ENCODE peak calls at places on chromosomes 7 and 10, in five cellular contexts. Z is MM.1S, R is HFF-Myc, V is RWPE1, Y is AG04449. O is an unnamed sample.

GRCh38 chr7:28112883-28113540 is 67.6 kb downstream of the JAZF1 start:
- DNase-seq in Z (no peak), Y (no peak), V (peak), R (no peak), O (no peak)

GRCh38 chr10:69636626-69637550 is 6.8 kb downstream of the FAM241B start:
- DNase-seq in R (no peak), V (peak), Y (no peak), Z (peak), O (peak)

GRCh38 chr7:30635798-30636197 is 41.1 kb downstream of the GARS1 start:
- DNase-seq in R (no peak), Y (no peak), Z (no peak), V (no peak), O (no peak)

GRCh38 chr10:21649441-21649872 is 115.4 kb downstream of the MLLT10 start:
- DNase-seq in R (no peak), Z (no peak), V (no peak), Y (no peak), O (no peak)

GRCh38 chr7:25255603-25256320 is 27.5 kb upstream of the NPVF start:
- DNase-seq in Z (no peak), R (no peak), V (no peak), Y (no peak), O (no peak)

GRCh38 chr7:36456135-36456534 is 66.5 kb downstream of the ANLN start:
- DNase-seq in Y (no peak), V (no peak), R (no peak), Z (no peak), O (no peak)

GRCh38 chr7:42232275-42232674 is 4.7 kb downstream of the GLI3 start:
- DNase-seq in Z (no peak), R (no peak), Y (no peak), V (peak), O (no peak)

GRCh38 chr7:143390773-143391114 is 9.6 kb downstream of the ZYX start:
- DNase-seq in Y (no peak), R (no peak), V (no peak), Z (no peak), O (no peak)

GRCh38 chr10:98374176-98374969 is 40.6 kb downstream of the PYROXD2 start:
- DNase-seq in Z (no peak), V (peak), R (peak), Y (peak), O (no peak)

GRCh38 chr7:150848561-150849115 is 3.7 kb upstream of the AOC1 start:
- DNase-seq in V (no peak), R (no peak), Y (no peak), Z (no peak), O (no peak)

GRCh38 chr7:108586274-108586710 is 16.6 kb downstream of the DNAJB9 start:
- DNase-seq in Z (no peak), V (no peak), R (no peak), Y (no peak), O (no peak)

GRCh38 chr7:43942997-43943701 is 16.9 kb downstream of the UBE2D4 start:
- DNase-seq in Z (no peak), R (no peak), V (no peak), Y (no peak), O (no peak)

GRCh38 chr7:611281-611810 is 91.7 kb upstream of the PDGFA start:
- DNase-seq in Y (no peak), V (no peak), Z (no peak), R (peak), O (no peak)

GRCh38 chr7:50610521-50611277 is 45.5 kb upstream of the DDC start:
- DNase-seq in Y (no peak), V (peak), Z (no peak), R (peak), O (no peak)

GRCh38 chr10:110481948-110482347 is 15.8 kb upstream of the DUSP5 start:
- DNase-seq in R (no peak), V (no peak), Z (no peak), Y (no peak), O (no peak)

GRCh38 chr10:44506386-44506785 is 121.5 kb upstream of the CXCL12 start:
- DNase-seq in V (no peak), Y (no peak), R (no peak), Z (no peak), O (no peak)

GRCh38 chr10:80191589-80192270 is 13.6 kb downstream of the ANXA11 start:
- DNase-seq in R (no peak), Y (no peak), V (peak), Z (peak), O (no peak)

GRCh38 chr7:125127304-125127703 is 197.7 kb upstream of the POT1 start:
- DNase-seq in V (no peak), Z (no peak), R (no peak), Y (no peak), O (no peak)

GRCh38 chr10:35523670-35524225 is 81.4 kb upstream of the GJD4 start:
- DNase-seq in Z (no peak), V (no peak), R (no peak), Y (no peak), O (no peak)

DNA sequence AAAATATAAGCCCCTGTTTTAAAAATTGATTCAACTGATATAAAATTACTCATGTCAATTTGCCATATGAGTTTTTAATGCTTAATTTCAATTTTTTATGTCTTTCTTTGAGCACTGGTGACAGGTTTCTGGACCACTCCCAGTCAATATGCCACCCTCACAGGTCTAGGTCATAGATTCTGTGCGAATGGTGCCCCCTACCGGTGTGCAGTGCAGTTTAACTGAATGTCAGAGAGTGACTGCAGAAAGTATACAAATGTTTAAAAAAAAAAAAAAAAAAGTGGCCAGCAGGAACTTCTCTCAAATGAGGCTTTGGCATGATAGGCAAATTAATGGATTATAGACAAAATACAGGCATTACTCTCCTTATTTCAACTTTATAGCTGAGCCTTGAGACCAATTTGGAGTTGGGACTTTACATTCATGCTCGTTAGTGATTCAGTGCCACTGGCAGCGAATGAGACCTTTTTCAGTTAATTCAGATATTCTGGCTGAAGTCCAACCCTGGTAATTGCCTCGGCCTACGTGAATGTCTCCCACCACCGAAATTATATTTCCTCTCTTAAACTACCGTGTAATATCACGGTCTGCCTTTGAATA is 427.6 kb downstream of the PHTF2 start:
- DNase-seq in R (peak), Z (no peak), V (no peak), Y (no peak), O (no peak)
- TF ChIP-seq CTCF in R (peak), Z (no peak), V (peak), Y (peak), O (no peak)

GRCh38 chr10:75895259-75895658 is 463.8 kb downstream of the LRMDA start:
- DNase-seq in Z (no peak), Y (no peak), V (no peak), R (no peak), O (no peak)
- TF ChIP-seq CTCF in Z (no peak), Y (no peak), V (no peak), R (no peak), O (no peak)

DNA sequence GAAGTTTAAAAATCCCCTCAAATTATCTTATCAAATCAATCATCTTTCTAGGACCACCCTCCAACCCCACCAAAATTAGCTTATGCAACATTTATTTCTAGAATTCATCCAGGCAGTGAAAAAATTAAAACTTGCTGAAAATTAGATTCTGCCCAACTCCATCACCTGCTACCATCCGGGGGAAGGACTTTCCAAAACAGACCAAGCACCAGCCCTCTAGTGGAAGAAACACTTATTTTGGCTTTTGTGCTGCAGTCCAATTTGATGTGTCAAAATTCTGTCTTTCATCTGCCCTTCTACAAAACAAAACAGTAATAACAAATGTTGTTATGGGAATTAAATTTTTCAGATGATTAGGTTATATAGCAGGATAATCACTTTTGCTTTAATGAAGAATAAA is 35.1 kb downstream of the GCC1 start:
- DNase-seq in Z (no peak), Y (no peak), R (no peak), V (no peak), O (no peak)
- TF ChIP-seq CTCF in Z (peak), Y (peak), R (peak), V (no peak), O (no peak)

GRCh38 chr10:29858352-29859267 is 200.8 kb downstream of the JCAD start:
- DNase-seq in V (peak), Z (no peak), Y (peak), R (no peak), O (peak)
- TF ChIP-seq CTCF in V (peak), Z (peak), Y (peak), R (peak), O (peak)

GRCh38 chr10:114821915-114822770 is 563 bp downstream of the FHIP2A start:
- DNase-seq in V (peak), Y (no peak), R (no peak), Z (peak), O (no peak)

GRCh38 chr10:114822771-114823463 is 1.3 kb downstream of the FHIP2A start:
- DNase-seq in R (no peak), V (peak), Y (no peak), Z (peak), O (no peak)

GRCh38 chr10:114819313-114819712 is 2.3 kb upstream of the FHIP2A start:
- DNase-seq in Y (no peak), Z (no peak), V (no peak), R (no peak), O (no peak)

GRCh38 chr10:114824396-114824795 is 2.8 kb downstream of the FHIP2A start:
- DNase-seq in R (no peak), Y (no peak), V (no peak), Z (no peak), O (no peak)

DNA sequence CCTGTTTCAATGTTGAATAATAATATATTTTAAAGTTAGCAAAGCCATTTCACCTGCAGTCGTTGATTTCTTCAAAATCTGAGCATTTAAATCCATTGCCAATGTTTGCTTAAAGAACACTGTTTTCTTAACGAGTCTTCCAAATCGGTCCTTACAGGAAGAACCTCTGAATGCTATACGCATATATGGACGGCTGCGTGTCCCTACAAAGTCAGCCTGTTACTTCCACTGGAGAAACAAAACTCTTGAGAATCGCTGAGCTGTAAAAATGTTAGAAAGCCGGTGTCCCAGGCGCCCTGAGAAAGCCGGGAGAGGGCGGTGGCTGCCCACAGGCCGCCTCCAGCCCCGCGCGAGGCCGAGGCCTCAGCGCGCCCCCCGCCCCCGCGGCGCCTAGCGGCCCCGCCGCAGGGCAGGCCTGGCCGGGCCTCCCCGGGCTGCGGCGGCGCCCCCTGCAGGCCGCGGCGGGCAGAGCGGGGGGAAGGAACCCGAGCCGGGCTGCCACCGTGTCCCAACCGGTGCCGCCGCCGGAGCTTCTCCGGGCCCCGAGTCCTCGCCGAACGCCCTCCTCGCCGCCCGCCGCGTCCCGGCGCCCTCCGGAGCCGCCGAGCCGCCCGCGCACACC is at the start of gene FHIP2A:
- DNase-seq in Y (no peak), V (peak), R (no peak), Z (peak), O (peak)
- TF ChIP-seq CTCF in Y (peak), V (peak), R (peak), Z (no peak), O (no peak)

GRCh38 chr7:132575987-132576722 is at the start of gene PLXNA4:
- DNase-seq in V (no peak), Y (no peak), Z (no peak), R (no peak), O (no peak)
- TF ChIP-seq CTCF in V (no peak), Y (no peak), Z (no peak), R (no peak), O (no peak)

GRCh38 chr10:132961420-132961803 is 19.0 kb upstream of the CFAP46 start:
- DNase-seq in V (no peak), R (no peak), Z (no peak), Y (no peak), O (no peak)

GRCh38 chr10:132960651-132961419 is 18.5 kb upstream of the CFAP46 start:
- DNase-seq in R (no peak), Z (no peak), Y (no peak), V (no peak), O (no peak)

GRCh38 chr10:132963430-132963960 is 21.1 kb upstream of the CFAP46 start:
- DNase-seq in V (no peak), Y (no peak), R (no peak), Z (no peak), O (no peak)

GRCh38 chr10:132962623-132963429 is 20.5 kb upstream of the CFAP46 start:
- DNase-seq in R (no peak), Z (peak), V (no peak), Y (no peak), O (no peak)

GRCh38 chr10:132961864-132962622 is 19.7 kb upstream of the CFAP46 start:
- DNase-seq in Y (no peak), V (peak), Z (peak), R (peak), O (peak)
- TF ChIP-seq CTCF in Y (no peak), V (no peak), Z (no peak), R (no peak), O (no peak)

GRCh38 chr7:95478139-95479037 is 7.4 kb upstream of the ASB4 start:
- DNase-seq in R (no peak), V (no peak), Y (no peak), Z (no peak), O (no peak)
- TF ChIP-seq CTCF in R (peak), V (peak), Y (peak), Z (peak), O (no peak)

DNA sequence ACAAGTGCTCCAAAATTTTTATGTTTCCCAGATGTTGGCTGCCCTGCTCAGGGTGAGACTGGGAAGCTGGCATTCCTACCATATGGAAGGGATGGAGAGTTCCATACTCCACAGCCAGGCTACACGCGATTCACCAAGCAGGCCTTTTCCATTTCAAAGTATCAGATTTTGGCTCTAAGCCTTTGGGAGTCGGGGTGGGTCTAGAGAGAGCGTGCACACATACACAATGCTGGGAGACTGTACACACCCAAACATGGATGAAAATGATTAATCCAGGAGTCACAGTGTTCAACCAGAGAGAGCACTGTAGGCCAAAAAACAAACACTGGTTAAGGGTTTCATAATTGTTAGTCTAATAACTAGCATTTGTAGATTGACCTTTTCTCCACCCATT is 295.0 kb downstream of the BICC1 start:
- DNase-seq in V (peak), R (peak), Y (no peak), Z (no peak), O (no peak)
- TF ChIP-seq CTCF in V (no peak), R (no peak), Y (no peak), Z (no peak), O (no peak)

GRCh38 chr10:125214283-125214570 is 53.9 kb upstream of the CTBP2 start:
- DNase-seq in Z (no peak), R (no peak), Y (no peak), V (no peak), O (no peak)

GRCh38 chr10:125218967-125219366 is 58.6 kb upstream of the CTBP2 start:
- DNase-seq in V (no peak), Y (no peak), Z (no peak), R (no peak), O (no peak)

GRCh38 chr10:125216309-125216708 is 55.9 kb upstream of the CTBP2 start:
- DNase-seq in Y (no peak), R (no peak), V (no peak), Z (no peak), O (no peak)

GRCh38 chr10:125216897-125217296 is 56.5 kb upstream of the CTBP2 start:
- DNase-seq in Z (no peak), R (no peak), Y (no peak), V (no peak), O (no peak)

DNA sequence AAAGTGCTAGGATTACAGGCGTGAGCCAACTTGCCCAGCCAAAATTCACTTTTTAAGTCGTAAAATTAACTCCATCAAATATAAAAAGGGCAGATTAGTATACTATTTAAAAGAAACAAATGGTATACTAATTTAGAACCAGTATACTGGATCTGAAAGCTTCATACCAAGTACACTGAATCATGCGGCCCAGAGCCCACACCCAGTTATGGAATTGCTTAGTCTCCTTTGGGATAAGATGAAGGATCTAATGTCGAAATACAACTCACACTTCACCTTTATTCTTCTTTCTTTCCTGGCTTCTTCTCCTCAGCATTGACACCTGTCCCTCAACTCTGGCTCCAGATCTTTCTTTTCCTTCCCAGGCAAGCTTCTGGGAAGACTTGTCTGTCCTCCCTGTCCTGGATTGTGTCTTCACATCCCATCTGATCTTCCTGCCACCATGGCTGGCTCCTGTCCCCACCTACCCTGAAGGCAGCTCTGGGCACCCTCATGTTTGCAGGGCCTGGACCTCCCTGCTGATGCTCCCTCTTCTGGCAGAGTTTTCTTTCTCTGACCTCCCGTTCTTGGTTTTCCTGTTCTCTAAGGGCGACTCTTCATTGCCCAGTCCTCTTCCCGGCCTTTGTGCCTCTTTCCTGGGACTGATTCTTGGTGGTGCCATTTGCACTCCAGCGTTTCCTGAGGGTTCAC is 57.8 kb upstream of the CTBP2 start:
- DNase-seq in R (no peak), V (peak), Z (no peak), Y (no peak), O (no peak)
- TF ChIP-seq CTCF in R (no peak), V (no peak), Z (no peak), Y (no peak), O (no peak)